ENCODE peak calls at places on chromosomes 12 and 14, in five cellular contexts. Y is kidney epithelial cell, E is lower leg skin, M is PC-3, K is HCT116. C is an unnamed sample.

GRCh38 chr12:71665109-71665476 is 992 bp downstream of the THAP2 start:
- DNase-seq in K (no peak), M (peak; percentile 15), E (no peak), Y (no peak), C (no peak)

GRCh38 chr14:61870163-61870562 is 107.9 kb downstream of the SNAPC1 start:
- DNase-seq in M (no peak), Y (no peak), E (no peak), K (no peak), C (no peak)

GRCh38 chr12:124454735-124455134 is 112.7 kb downstream of the NCOR2 start:
- DNase-seq in K (no peak), M (no peak), E (no peak), Y (no peak), C (no peak)

GRCh38 chr14:89576132-89576923 is 159.3 kb upstream of the FOXN3 start:
- DNase-seq in E (no peak), K (no peak), Y (no peak), M (no peak), C (no peak)

GRCh38 chr12:41339784-41340183 is 151.7 kb downstream of the PDZRN4 start:
- DNase-seq in K (no peak), Y (no peak), E (no peak), M (no peak), C (no peak)

GRCh38 chr12:20549115-20549719 is 145.9 kb upstream of the SLCO1C1 start:
- DNase-seq in E (no peak), M (peak; percentile 48), Y (no peak), K (peak; percentile 34), C (no peak)

GRCh38 chr14:51094282-51094821 is 553 bp downstream of the TRIM9 start:
- DNase-seq in M (no peak), K (no peak), E (no peak), Y (no peak), C (no peak)

GRCh38 chr12:132029503-132030300 is 80.0 kb downstream of the EP400 start:
- DNase-seq in E (no peak), M (peak; percentile 40), Y (no peak), K (no peak), C (no peak)

GRCh38 chr12:58310828-58311273 is 369.5 kb downstream of the ATP23 start:
- DNase-seq in E (peak; percentile 18), M (peak; percentile 96), K (peak; percentile 66), Y (peak; percentile 85), C (no peak)

GRCh38 chr12:99960312-99960711 is 24.4 kb downstream of the ANKS1B start:
- DNase-seq in E (no peak), M (peak; percentile 46), Y (no peak), K (no peak), C (no peak)

GRCh38 chr14:102221026-102221425 is 81.3 kb downstream of the WDR20 start:
- DNase-seq in E (no peak), Y (no peak), K (no peak), M (peak; percentile 77), C (no peak)

GRCh38 chr12:12387521-12387920 is 30.6 kb downstream of the BORCS5 start:
- DNase-seq in Y (peak; percentile 28), M (peak; percentile 53), E (peak; percentile 22), K (no peak), C (no peak)

GRCh38 chr12:120264511-120265202 is 873 bp downstream of the PXN start:
- DNase-seq in Y (no peak), E (no peak), M (peak; percentile 79), K (no peak), C (no peak)

GRCh38 chr14:74647834-74648361 is 35.9 kb upstream of the LTBP2 start:
- DNase-seq in K (no peak), M (no peak), E (no peak), Y (no peak), C (no peak)

GRCh38 chr14:87133073-87133815 is 859.7 kb downstream of the GALC start:
- DNase-seq in E (no peak), M (peak; percentile 35), Y (peak; percentile 97), K (no peak), C (no peak)

GRCh38 chr12:32662665-32663064 is 16.4 kb upstream of the DNM1L start:
- DNase-seq in K (no peak), Y (no peak), M (no peak), E (no peak), C (no peak)

GRCh38 chr12:94767971-94768370 is 117.6 kb upstream of the TMCC3 start:
- DNase-seq in M (no peak), E (no peak), Y (no peak), K (no peak), C (no peak)

GRCh38 chr14:83548061-83548839 is 1981.7 kb upstream of the FLRT2 start:
- DNase-seq in K (no peak), M (peak; percentile 25), E (no peak), Y (no peak), C (no peak)

GRCh38 chr12:32457251-32458025 is 58.1 kb downstream of the FGD4 start:
- DNase-seq in E (no peak), K (no peak), Y (no peak), M (peak; percentile 25), C (no peak)

GRCh38 chr14:22667881-22668280 is 23.7 kb upstream of the OR6J1 start:
- DNase-seq in K (no peak), M (no peak), Y (no peak), E (no peak), C (no peak)

GRCh38 chr12:106976013-106976658 is 10.8 kb downstream of the MTERF2 start:
- DNase-seq in E (no peak), Y (no peak), K (no peak), M (no peak), C (no peak)

GRCh38 chr12:108618079-108618952 is 15.4 kb downstream of the SELPLG start:
- DNase-seq in E (peak; percentile 63), K (peak; percentile 64), M (peak; percentile 91), Y (no peak), C (peak; percentile 83)

GRCh38 chr12:122944588-122944987 is 21.7 kb downstream of the ABCB9 start:
- DNase-seq in Y (peak; percentile 53), K (peak; percentile 79), M (peak; percentile 96), E (no peak), C (no peak)

GRCh38 chr12:52692253-52692652 is 11.1 kb downstream of the KRT77 start:
- DNase-seq in M (no peak), K (no peak), E (no peak), Y (no peak), C (no peak)
- TF ChIP-seq CTCF in M (no peak), K (peak; percentile 48), E (no peak), Y (no peak), C (no peak)

GRCh38 chr14:72711936-72712335 is 182.0 kb downstream of the DPF3 start:
- DNase-seq in M (no peak), E (no peak), K (no peak), Y (no peak), C (no peak)

GRCh38 chr14:72710212-72710611 is 183.7 kb downstream of the DPF3 start:
- DNase-seq in K (no peak), M (no peak), E (no peak), Y (no peak), C (no peak)

GRCh38 chr14:72704507-72704906 is 189.4 kb downstream of the DPF3 start:
- DNase-seq in K (no peak), M (no peak), Y (no peak), E (no peak), C (no peak)

GRCh38 chr14:72706485-72706884 is 187.4 kb downstream of the DPF3 start:
- DNase-seq in M (no peak), Y (no peak), K (no peak), E (no peak), C (no peak)

DNA sequence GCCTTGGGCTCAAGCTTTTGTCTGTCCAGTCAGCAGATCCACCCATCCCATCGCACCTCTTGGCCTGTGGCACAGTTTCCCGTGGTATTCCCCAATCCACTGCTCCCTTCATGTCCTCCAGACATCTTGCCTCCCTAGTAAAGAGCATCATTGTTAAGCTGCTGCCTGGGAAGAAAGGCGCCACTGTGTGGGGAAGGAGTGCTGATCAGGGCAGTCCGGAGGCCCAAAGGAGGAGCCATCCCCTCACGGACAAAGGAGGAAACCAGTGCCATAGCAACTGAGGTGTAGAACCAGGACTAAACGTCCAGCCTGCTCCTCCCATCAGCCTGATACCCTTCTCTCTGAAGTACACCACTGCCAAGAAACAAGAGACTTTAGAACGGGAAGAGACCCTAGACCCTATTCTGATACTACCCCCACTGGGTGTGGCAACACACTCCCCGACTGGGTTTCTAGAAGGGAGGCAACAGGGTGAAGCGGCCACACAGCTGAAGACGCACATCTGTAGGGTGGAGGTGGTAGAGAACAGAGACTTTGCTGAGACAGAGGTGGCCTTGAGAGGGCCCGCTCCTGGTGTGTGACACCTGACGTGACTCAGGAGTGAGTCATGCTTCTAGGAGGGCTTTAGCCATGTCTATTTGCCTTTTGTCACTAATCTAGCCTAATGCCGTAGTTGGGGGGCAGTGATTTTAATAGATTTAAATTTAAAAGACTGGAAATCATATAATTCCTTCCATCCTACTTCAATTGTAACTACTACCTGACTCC is 185.0 kb downstream of the DPF3 start:
- DNase-seq in M (peak; percentile 91), Y (no peak), E (no peak), K (peak; percentile 69), C (no peak)
- TF ChIP-seq CTCF in M (peak; percentile 17), Y (no peak), E (no peak), K (no peak), C (no peak)

GRCh38 chr12:27779416-27779815 is 617 bp upstream of the KLHL42 start:
- DNase-seq in M (no peak), K (no peak), E (no peak), Y (no peak), C (no peak)
- TF ChIP-seq CTCF in M (no peak), K (no peak), E (no peak), Y (no peak), C (no peak)

GRCh38 chr14:57069702-57070101 is 199.0 kb downstream of the EXOC5 start:
- DNase-seq in K (no peak), E (no peak), M (no peak), Y (no peak), C (no peak)

GRCh38 chr14:57068511-57068910 is 200.2 kb downstream of the EXOC5 start:
- DNase-seq in M (no peak), K (no peak), E (no peak), Y (no peak), C (no peak)

GRCh38 chr14:57071639-57072038 is 197.1 kb downstream of the EXOC5 start:
- DNase-seq in M (no peak), Y (no peak), K (no peak), E (no peak), C (no peak)

GRCh38 chr14:57066463-57066862 is 202.2 kb downstream of the EXOC5 start:
- DNase-seq in Y (no peak), M (no peak), K (no peak), E (no peak), C (no peak)

DNA sequence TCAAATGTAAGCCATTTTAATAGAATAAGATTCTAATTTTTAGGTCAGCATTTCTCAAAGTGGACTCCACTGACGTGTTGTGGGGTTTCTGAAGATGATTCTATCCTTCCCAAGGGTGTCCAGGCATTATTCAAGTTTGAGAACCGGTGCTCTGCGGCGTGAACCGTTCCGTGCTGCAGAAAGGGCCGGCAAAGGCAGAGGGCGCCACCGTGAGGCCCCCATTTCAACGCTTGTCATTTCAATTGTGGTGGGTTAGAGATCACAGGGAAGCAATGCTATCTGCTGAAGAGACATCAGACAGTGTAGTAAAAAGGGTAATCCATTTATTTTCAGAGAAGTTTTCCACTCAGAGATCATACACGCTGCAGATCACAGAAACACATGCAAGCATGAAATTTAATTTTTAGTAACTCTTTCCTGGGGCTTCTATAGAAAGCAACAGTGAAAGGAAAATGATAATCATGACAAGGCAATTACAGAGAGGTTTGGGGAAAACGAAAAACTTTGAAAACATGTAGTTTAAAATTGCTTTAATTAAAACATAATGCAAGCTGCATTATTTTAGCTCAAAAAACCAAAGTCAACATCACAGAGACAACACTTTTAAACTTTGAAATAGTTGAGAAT is 201.7 kb downstream of the EXOC5 start:
- DNase-seq in Y (no peak), M (peak; percentile 79), E (no peak), K (peak; percentile 12), C (no peak)
- TF ChIP-seq CTCF in Y (peak; percentile 85), M (peak; percentile 99), E (no peak), K (peak; percentile 79), C (no peak)

C was measured in lung.